ENCODE peak calls at places on chromosomes 3 and 15, in seven cellular contexts. B is A549, U is tibial nerve, F is GM12878, G is suprapubic skin, E is transverse colon, M is sigmoid colon. Y is an unnamed sample.

GRCh38 chr3:146781606-146782005 is 176.5 kb upstream of the PLSCR5 start:
- DNase-seq in F (no peak), G (no peak), E (no peak), M (no peak), B (no peak), U (no peak), Y (no peak)

GRCh38 chr3:129795596-129795995 is 97.9 kb downstream of the TMCC1 start:
- DNase-seq in U (no peak), F (no peak), B (peak), E (no peak), M (no peak), G (no peak), Y (no peak)

GRCh38 chr3:122758877-122759670 is 34.6 kb downstream of the HSPBAP1 start:
- DNase-seq in F (no peak), B (no peak), E (no peak), U (no peak), M (no peak), G (no peak), Y (no peak)

GRCh38 chr3:111715911-111716523 is 120.9 kb upstream of the ZBED2 start:
- DNase-seq in M (no peak), E (peak), F (no peak), U (no peak), G (peak), B (peak), Y (no peak)

GRCh38 chr3:64431717-64432116 is 206.5 kb upstream of the PRICKLE2 start:
- DNase-seq in B (no peak), M (no peak), U (no peak), E (no peak), G (no peak), F (no peak), Y (no peak)

GRCh38 chr3:126179825-126180476 is 435 bp downstream of the ALDH1L1 start:
- DNase-seq in F (no peak), U (no peak), E (peak), G (no peak), B (no peak), M (peak), Y (no peak)

GRCh38 chr3:144843099-144843498 is 871.5 kb downstream of the DIPK2A start:
- DNase-seq in U (no peak), G (no peak), E (no peak), M (no peak), F (no peak), B (no peak), Y (no peak)

GRCh38 chr3:119498188-119498987 is at the start of gene TIMMDC1:
- DNase-seq in U (peak), B (peak), M (peak), G (peak), F (peak), E (peak), Y (peak)

GRCh38 chr3:31095254-31095653 is 200.8 kb upstream of the GADL1 start:
- DNase-seq in B (no peak), U (no peak), G (no peak), F (no peak), E (no peak), M (no peak), Y (peak)

GRCh38 chr3:114758828-114759709 is 388.0 kb downstream of the ZBTB20 start:
- DNase-seq in G (no peak), F (no peak), M (no peak), B (peak), E (no peak), U (no peak), Y (no peak)

GRCh38 chr15:77622212-77622941 is 10.3 kb downstream of the LINGO1 start:
- DNase-seq in B (no peak), U (no peak), M (no peak), E (no peak), F (no peak), G (no peak), Y (no peak)

GRCh38 chr3:52844290-52844985 is 9.6 kb upstream of the MUSTN1 start:
- DNase-seq in G (no peak), B (no peak), U (no peak), E (no peak), M (no peak), F (no peak), Y (no peak)

GRCh38 chr3:178707632-178708031 is 171.4 kb downstream of the KCNMB2 start:
- DNase-seq in G (no peak), F (no peak), M (no peak), B (no peak), E (no peak), U (no peak), Y (no peak)
- TF ChIP-seq CTCF in G (no peak), F (no peak), M (no peak), B (no peak), E (no peak), U (no peak), Y (no peak)

GRCh38 chr15:96290679-96291078 is 39.8 kb upstream of the NR2F2 start:
- DNase-seq in E (no peak), B (no peak), G (no peak), F (no peak), U (no peak), M (no peak), Y (no peak)
- TF ChIP-seq EP300 in E (no peak), B (no peak), G (no peak), F (no peak), U (no peak), M (no peak), Y (no peak)

DNA sequence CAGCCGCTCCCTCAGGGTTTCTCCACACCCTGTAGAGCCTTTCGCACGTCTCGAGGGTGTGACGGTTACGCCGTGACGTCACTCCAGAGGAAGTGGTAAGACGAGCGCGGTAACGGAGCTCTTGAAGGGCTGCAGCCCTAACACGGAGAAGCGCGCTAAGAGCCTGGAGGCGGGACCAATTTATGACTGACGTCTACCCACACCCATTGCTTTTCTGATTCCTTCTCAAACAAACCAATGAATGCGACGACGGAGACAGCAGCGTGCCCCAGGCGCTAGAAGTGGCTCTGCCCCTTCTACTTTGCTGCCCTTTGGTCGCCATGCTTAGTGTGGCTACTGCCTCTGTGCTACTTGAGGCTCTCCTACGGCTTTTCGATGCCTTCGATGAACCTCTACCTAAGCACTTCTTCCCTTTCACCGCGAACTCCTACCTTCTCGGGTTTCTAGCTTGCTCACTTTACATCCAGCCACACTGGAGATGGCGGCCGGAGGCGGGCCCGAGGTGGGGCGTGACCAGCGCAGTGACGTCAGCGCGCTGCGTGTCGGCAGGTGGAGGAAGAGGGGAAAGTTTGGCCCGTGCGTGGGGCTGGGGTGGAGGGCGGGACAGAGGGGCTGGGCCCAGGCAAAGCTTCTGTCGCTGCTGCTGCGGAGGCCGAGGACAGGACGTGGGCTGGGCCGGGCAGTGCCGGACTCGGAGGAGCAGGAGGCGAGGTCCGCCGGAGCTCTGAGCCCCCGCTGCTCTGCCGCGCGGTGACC is at the start of gene OXSR1:
- DNase-seq in G (peak), B (peak), E (peak), M (peak), F (peak), U (peak), Y (peak)
- TF ChIP-seq POLR2A in G (peak), B (peak), E (peak), M (peak), F (peak), U (peak), Y (peak)

DNA sequence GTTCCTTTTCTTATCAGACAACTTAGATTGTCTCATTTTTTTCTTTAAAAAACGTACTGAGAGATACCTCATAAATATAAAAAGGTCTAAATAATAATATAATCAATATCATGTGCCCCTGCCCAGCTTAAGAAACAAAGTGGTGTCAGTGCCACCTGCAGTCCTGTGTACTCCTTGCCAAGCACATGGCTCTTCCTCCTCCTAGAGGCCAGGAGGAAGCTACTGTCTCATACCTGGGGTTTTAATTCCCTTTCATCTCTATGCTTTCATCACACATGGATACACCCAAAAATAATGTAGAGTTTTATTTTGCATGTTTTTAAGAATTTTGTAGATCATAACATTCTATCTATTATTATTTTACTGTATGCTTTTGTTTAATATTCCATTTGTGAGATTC is 98.6 kb upstream of the C15orf61 start:
- DNase-seq in M (no peak), G (no peak), B (peak), F (no peak), E (no peak), U (no peak), Y (no peak)
- TF ChIP-seq CTCF in M (no peak), G (no peak), B (peak), F (peak), E (no peak), U (no peak), Y (no peak)

DNA sequence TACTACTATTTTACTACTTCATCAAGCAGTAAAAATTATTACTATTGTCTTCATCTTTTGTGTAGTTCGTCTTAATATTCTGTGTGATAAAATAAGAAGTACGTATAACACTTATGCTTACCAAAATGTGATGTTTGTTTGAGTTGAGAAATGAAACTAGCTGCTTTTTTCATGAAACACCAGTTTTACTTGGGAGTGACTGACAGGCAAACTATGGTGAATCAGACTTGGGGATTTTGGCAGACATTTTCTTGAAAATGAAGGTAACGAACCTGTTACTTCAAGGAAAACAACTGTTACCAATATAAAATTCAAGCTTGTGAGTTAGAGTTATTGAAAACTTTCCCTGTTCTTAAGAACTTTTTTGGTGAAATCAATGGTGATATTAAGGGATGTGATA is 10.3 kb downstream of the U2SURP start:
- DNase-seq in E (no peak), B (no peak), U (no peak), G (no peak), M (no peak), F (no peak), Y (no peak)
- TF ChIP-seq EP300 in E (no peak), B (no peak), U (no peak), G (no peak), M (no peak), F (no peak), Y (no peak)

GRCh38 chr15:89999676-90000174 is 1.4 kb upstream of the ZNF710 start:
- DNase-seq in B (no peak), F (no peak), E (peak), U (no peak), M (peak), G (peak), Y (peak)

GRCh38 chr15:90001062-90001682 is at the start of gene ZNF710:
- DNase-seq in G (peak), U (no peak), M (peak), B (peak), E (peak), F (no peak), Y (no peak)

GRCh38 chr15:90001683-90002427 is 731 bp downstream of the ZNF710 start:
- DNase-seq in M (peak), U (no peak), B (peak), F (no peak), G (peak), E (peak), Y (peak)

GRCh38 chr15:89998923-89999675 is 2.0 kb upstream of the ZNF710 start:
- DNase-seq in E (no peak), B (no peak), M (no peak), F (no peak), G (no peak), U (no peak), Y (no peak)

GRCh38 chr15:90000175-90000923 is 775 bp upstream of the ZNF710 start:
- DNase-seq in B (no peak), G (peak), F (no peak), E (peak), U (no peak), M (peak), Y (peak)
- TF ChIP-seq POLR2A in B (no peak), G (no peak), F (no peak), E (peak), U (no peak), M (peak), Y (peak)

Y was measured in upper lobe of left lung.